ENCODE peak calls at places on chromosomes 16 and 17, in ten cellular contexts. M, P, Y, T, S, U, F, X, W and Z are unnamed samples.

GRCh38 chr17:30309591-30309990 is 17.8 kb upstream of the BLMH start:
- DNase-seq in U (no peak), T (no peak), Y (no peak), M (no peak), X (no peak), F (no peak), W (no peak), S (no peak), P (peak; percentile 46), Z (no peak)

GRCh38 chr16:88398170-88398873 is 15.6 kb downstream of the ZNF469 start:
- DNase-seq in U (no peak), P (no peak), F (no peak), Y (no peak), X (no peak), T (no peak), M (no peak), S (no peak), W (no peak), Z (no peak)

GRCh38 chr17:63545302-63545928 is 4.9 kb upstream of the DCAF7 start:
- DNase-seq in M (no peak), F (no peak), W (no peak), S (no peak), U (no peak), T (no peak), Y (peak; percentile 33), X (no peak), P (no peak), Z (no peak)

GRCh38 chr16:66606000-66606751 is 1.7 kb downstream of the CMTM3 start:
- DNase-seq in W (no peak), Y (no peak), U (peak; percentile 25), F (no peak), P (no peak), X (no peak), M (no peak), T (no peak), S (no peak), Z (no peak)

GRCh38 chr16:49564577-49565224 is 191.1 kb downstream of the C16orf78 start:
- DNase-seq in Y (no peak), X (peak; percentile 81), T (no peak), P (peak; percentile 11), F (no peak), M (no peak), W (no peak), U (no peak), S (no peak), Z (no peak)

GRCh38 chr17:38879878-38880727 is 10.2 kb downstream of the LASP1 start:
- DNase-seq in F (peak; percentile 86), T (no peak), P (peak; percentile 89), S (no peak), U (peak; percentile 53), W (no peak), M (no peak), Y (no peak), X (peak; percentile 69), Z (no peak)

GRCh38 chr17:42584880-42585279 is 7.4 kb upstream of the PSMC3IP start:
- DNase-seq in U (peak; percentile 73), Y (no peak), X (no peak), W (no peak), M (no peak), P (no peak), S (no peak), T (no peak), F (no peak), Z (no peak)

GRCh38 chr17:32443827-32444300 is 446 bp upstream of the PSMD11 start:
- DNase-seq in X (no peak), U (no peak), W (no peak), F (no peak), T (no peak), P (no peak), M (no peak), S (no peak), Y (no peak), Z (peak; percentile 52)

GRCh38 chr17:66715076-66715675 is 119.7 kb upstream of the CACNG5 start:
- DNase-seq in F (no peak), M (no peak), W (no peak), S (no peak), P (no peak), U (no peak), Y (no peak), T (no peak), X (no peak), Z (no peak)

GRCh38 chr17:55601874-55602364 is 90.7 kb upstream of the SMIM36 start:
- DNase-seq in F (peak; percentile 76), S (no peak), W (no peak), T (no peak), X (peak; percentile 68), Y (no peak), P (peak; percentile 74), M (no peak), U (peak; percentile 34), Z (no peak)

GRCh38 chr17:10292057-10292931 is 80.5 kb downstream of the MYH13 start:
- DNase-seq in Y (no peak), F (peak; percentile 10), M (peak; percentile 46), S (no peak), U (no peak), T (no peak), X (no peak), P (peak; percentile 96), W (no peak), Z (no peak)

DNA sequence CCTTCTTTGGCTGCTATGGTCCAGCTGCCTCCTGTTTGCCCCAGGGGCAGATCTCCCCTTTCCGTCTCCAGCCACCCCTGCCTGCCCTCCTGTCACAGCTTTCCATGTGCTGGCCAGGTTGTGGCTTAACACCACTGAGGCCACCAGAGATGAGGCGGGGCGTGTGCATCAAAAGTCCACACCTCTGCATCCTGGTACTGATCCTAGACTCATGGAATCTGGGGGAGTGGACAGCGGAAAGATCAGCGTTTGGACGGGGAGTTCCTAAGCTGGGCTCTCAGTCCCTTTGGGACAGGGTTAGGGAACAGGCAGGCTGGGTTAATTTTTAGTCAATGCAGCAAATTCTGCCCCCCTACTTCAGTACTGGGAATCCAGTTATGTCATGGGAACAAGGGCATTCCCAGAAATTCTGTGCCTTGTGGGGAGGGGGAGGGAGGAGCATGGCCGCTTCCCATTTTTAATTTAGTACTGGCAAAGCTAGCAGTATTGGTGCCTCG is 3.9 kb downstream of the IGFBP4 start:
- DNase-seq in W (no peak), F (no peak), P (no peak), M (no peak), T (no peak), Y (no peak), X (no peak), S (no peak), U (no peak), Z (no peak)
- H3K4me3 ChIP-seq in W (no peak overlapping the region), F (peak overlapping the region; percentile 47), P (peak overlapping the region; percentile 97), M (peak overlapping the region; percentile 90), T (no peak overlapping the region), Y (peak overlapping the region; percentile 81), X (no peak overlapping the region), S (no peak overlapping the region), U (no peak overlapping the region), Z (peak overlapping the region; percentile 84)

DNA sequence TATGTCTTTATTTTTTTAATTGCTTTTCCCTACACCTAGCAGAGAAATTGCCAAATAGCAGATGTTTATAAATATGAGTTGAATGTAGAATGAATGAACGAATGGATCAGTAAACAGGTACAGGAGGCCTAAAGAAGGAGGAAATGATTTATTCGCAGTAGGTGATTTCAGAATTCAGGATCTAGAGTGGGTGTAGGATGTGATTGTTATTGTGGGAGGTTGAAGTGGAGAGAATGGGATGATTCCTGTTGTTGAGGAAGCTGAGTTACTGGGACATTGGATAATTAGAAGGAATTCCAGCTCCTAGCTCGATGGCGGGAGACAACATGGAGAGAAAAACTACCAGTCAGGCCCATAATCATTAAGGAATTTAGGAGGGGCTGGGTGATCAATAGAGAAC is 42.2 kb downstream of the MRTFB start:
- DNase-seq in P (no peak), M (no peak), S (no peak), U (no peak), Y (no peak), F (no peak), T (no peak), X (no peak), W (no peak), Z (no peak)
- H3K27ac ChIP-seq in P (no peak overlapping the region), M (peak overlapping the region; percentile 3), S (no peak overlapping the region), U (no peak overlapping the region), Y (no peak overlapping the region), F (no peak overlapping the region), T (no peak overlapping the region), X (no peak overlapping the region), W (no peak overlapping the region), Z (no peak overlapping the region)

DNA sequence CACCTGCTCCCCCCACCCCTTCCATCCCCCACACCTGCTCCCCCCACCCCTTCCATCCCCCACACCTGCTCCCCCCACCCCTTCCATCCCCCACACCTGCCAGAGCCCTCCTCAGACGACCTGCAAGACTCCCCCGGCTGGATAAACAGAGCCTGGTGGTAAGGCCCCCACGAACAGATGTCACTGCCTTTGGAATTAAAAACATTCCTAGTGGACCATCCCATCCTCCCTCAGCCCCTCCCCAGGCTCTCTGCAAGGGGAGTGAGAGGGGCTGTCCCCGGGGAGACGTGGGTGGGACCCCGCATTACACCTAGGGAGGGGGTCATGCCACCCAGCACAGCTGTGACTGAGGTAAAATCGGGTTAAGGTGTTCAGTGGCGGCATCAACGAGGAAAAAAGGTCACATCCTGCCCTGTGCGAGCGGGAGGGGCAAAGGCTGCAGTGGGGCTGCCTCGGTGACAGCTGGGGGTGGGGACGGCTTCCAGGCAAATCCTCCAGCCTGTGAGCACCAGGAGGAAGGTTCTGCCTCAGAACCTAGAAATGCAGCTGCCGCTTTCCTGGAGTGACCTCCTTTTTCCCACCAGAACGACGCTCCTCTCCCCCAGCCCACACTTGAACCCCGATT is 38.7 kb downstream of the TIMM22 start:
- DNase-seq in P (peak; percentile 37), S (no peak), F (no peak), U (no peak), T (no peak), M (no peak), X (no peak), W (no peak), Y (no peak), Z (no peak)
- H3K4me3 ChIP-seq in P (no peak overlapping the region), S (no peak overlapping the region), F (no peak overlapping the region), U (no peak overlapping the region), T (no peak overlapping the region), M (no peak overlapping the region), X (no peak overlapping the region), W (no peak overlapping the region), Y (no peak overlapping the region), Z (no peak overlapping the region)

GRCh38 chr16:978403-978802 is 3.2 kb upstream of the SOX8 start:
- DNase-seq in T (no peak), X (no peak), Y (no peak), F (no peak), W (peak; percentile 65), M (no peak), U (no peak), S (no peak), P (no peak), Z (no peak)

GRCh38 chr16:976389-976931 is 5.1 kb upstream of the SOX8 start:
- DNase-seq in X (no peak), M (no peak), F (no peak), T (no peak), U (no peak), W (peak; percentile 57), S (no peak), Y (no peak), P (no peak), Z (no peak)

GRCh38 chr16:977096-977701 is 4.4 kb upstream of the SOX8 start:
- DNase-seq in F (no peak), U (no peak), T (no peak), Y (no peak), W (peak; percentile 84), M (no peak), P (peak; percentile 19), X (no peak), S (no peak), Z (no peak)

GRCh38 chr16:979106-979505 is 2.5 kb upstream of the SOX8 start:
- DNase-seq in Y (no peak), M (no peak), U (no peak), S (no peak), F (no peak), P (no peak), X (no peak), W (no peak), T (no peak), Z (no peak)

GRCh38 chr16:977896-978295 is 3.7 kb upstream of the SOX8 start:
- DNase-seq in F (no peak), X (no peak), U (no peak), T (no peak), M (no peak), W (no peak), Y (no peak), P (no peak), S (no peak), Z (no peak)
- H3K27ac ChIP-seq in F (no peak overlapping the region), X (no peak overlapping the region), U (no peak overlapping the region), T (no peak overlapping the region), M (no peak overlapping the region), W (no peak overlapping the region), Y (no peak overlapping the region), P (no peak overlapping the region), S (no peak overlapping the region), Z (no peak overlapping the region)